ENCODE peak calls at places on chromosomes 4 and X, in nine cellular contexts. One of them, this sample, is unnamed.
A peak's percentile ranks its signal among the peaks of the same experiment; 100 is the strongest.

GRCh38 chrX:153049093-153049492 is 7.2 kb upstream of the PNMA3 start:
- DNase-seq in colonic mucosa: no peak
- DNase-seq in activated CD4-positive, CD25-positive, alpha-beta regulatory T cell: no peak
- DNase-seq in lower leg skin: no peak
- DNase-seq in activated T-helper 1 cell treated with Interleukin-2 at 50 U/mL for 16 hours: no peak
- DNase-seq in GM10248: no peak
- DNase-seq in left colon: no peak
- DNase-seq in left lung: no peak
- DNase-seq in D341Med: no peak
- DNase-seq in this sample: no peak

GRCh38 chr4:75180790-75181776 is 248.2 kb downstream of the PARM1 start:
- DNase-seq in colonic mucosa: peak; percentile 68
- DNase-seq in activated CD4-positive, CD25-positive, alpha-beta regulatory T cell: no peak
- DNase-seq in lower leg skin: no peak
- DNase-seq in activated T-helper 1 cell treated with Interleukin-2 at 50 U/mL for 16 hours: no peak
- DNase-seq in GM10248: peak; percentile 31
- DNase-seq in left colon: peak; percentile 72
- DNase-seq in left lung: no peak
- DNase-seq in D341Med: no peak
- DNase-seq in this sample: peak; percentile 47

GRCh38 chr4:110640608-110641007 is 17.7 kb upstream of the PITX2 start:
- DNase-seq in colonic mucosa: no peak
- DNase-seq in activated CD4-positive, CD25-positive, alpha-beta regulatory T cell: no peak
- DNase-seq in lower leg skin: no peak
- DNase-seq in activated T-helper 1 cell treated with Interleukin-2 at 50 U/mL for 16 hours: no peak
- DNase-seq in GM10248: no peak
- DNase-seq in left colon: no peak
- DNase-seq in left lung: no peak
- DNase-seq in D341Med: no peak
- DNase-seq in this sample: no peak

GRCh38 chr4:1670279-1670678 is 13.8 kb downstream of the FAM53A start:
- DNase-seq in colonic mucosa: no peak
- DNase-seq in activated CD4-positive, CD25-positive, alpha-beta regulatory T cell: no peak
- DNase-seq in lower leg skin: no peak
- DNase-seq in activated T-helper 1 cell treated with Interleukin-2 at 50 U/mL for 16 hours: no peak
- DNase-seq in GM10248: no peak
- DNase-seq in left colon: no peak
- DNase-seq in left lung: no peak
- DNase-seq in D341Med: no peak
- DNase-seq in this sample: no peak

GRCh38 chrX:100424012-100424411 is 13.9 kb upstream of the PCDH19 start:
- DNase-seq in colonic mucosa: no peak
- DNase-seq in activated CD4-positive, CD25-positive, alpha-beta regulatory T cell: no peak
- DNase-seq in lower leg skin: no peak
- DNase-seq in activated T-helper 1 cell treated with Interleukin-2 at 50 U/mL for 16 hours: no peak
- DNase-seq in GM10248: no peak
- DNase-seq in left colon: peak; percentile 14
- DNase-seq in left lung: no peak
- DNase-seq in D341Med: no peak
- DNase-seq in this sample: no peak

GRCh38 chrX:65528705-65529340 is 5.8 kb downstream of the LAS1L start:
- DNase-seq in colonic mucosa: peak; percentile 59
- DNase-seq in activated CD4-positive, CD25-positive, alpha-beta regulatory T cell: no peak
- DNase-seq in lower leg skin: peak; percentile 89
- DNase-seq in activated T-helper 1 cell treated with Interleukin-2 at 50 U/mL for 16 hours: peak; percentile 32
- DNase-seq in GM10248: peak; percentile 67
- DNase-seq in left colon: peak; percentile 64
- DNase-seq in left lung: no peak
- DNase-seq in D341Med: peak; percentile 75
- DNase-seq in this sample: no peak

GRCh38 chr4:108512615-108513505 is 107.5 kb upstream of the RPL34 start:
- DNase-seq in colonic mucosa: peak; percentile 20
- DNase-seq in activated CD4-positive, CD25-positive, alpha-beta regulatory T cell: peak; percentile 2
- DNase-seq in lower leg skin: no peak
- DNase-seq in activated T-helper 1 cell treated with Interleukin-2 at 50 U/mL for 16 hours: peak; percentile 24
- DNase-seq in GM10248: no peak
- DNase-seq in left colon: peak; percentile 5
- DNase-seq in left lung: no peak
- DNase-seq in D341Med: peak; percentile 29
- DNase-seq in this sample: no peak

GRCh38 chr4:153467897-153468262 is 1.7 kb downstream of the TMEM131L start:
- DNase-seq in colonic mucosa: no peak
- DNase-seq in activated CD4-positive, CD25-positive, alpha-beta regulatory T cell: no peak
- DNase-seq in lower leg skin: no peak
- DNase-seq in activated T-helper 1 cell treated with Interleukin-2 at 50 U/mL for 16 hours: no peak
- DNase-seq in GM10248: no peak
- DNase-seq in left colon: no peak
- DNase-seq in left lung: no peak
- DNase-seq in D341Med: no peak
- DNase-seq in this sample: no peak